ENCODE peak calls at places on chromosome 18, in five cellular contexts. C, R, P, G and S are unnamed samples. For H3K4me1, the result is how much of the 10 kb centered on the place peaks cover.

GRCh38 chr18:60975419-60975818 is 357.8 kb upstream of the CDH20 start:
- DNase-seq in C (no peak), R (no peak), P (no peak), G (no peak), S (no peak)

GRCh38 chr18:71362140-71362539 is 1073.3 kb downstream of the SOCS6 start:
- DNase-seq in C (no peak), R (no peak), P (no peak), G (no peak), S (no peak)

GRCh38 chr18:50473896-50474295 is 86.0 kb upstream of the MAPK4 start:
- DNase-seq in C (no peak), R (no peak), P (no peak), G (no peak), S (no peak)

GRCh38 chr18:61731169-61731568 is 161.6 kb downstream of the RNF152 start:
- DNase-seq in C (no peak), R (no peak), P (no peak), G (no peak), S (no peak)

GRCh38 chr18:11750581-11751304 is 61.7 kb downstream of the GNAL start:
- DNase-seq in C (no peak), R (no peak), P (no peak), G (no peak), S (no peak)

GRCh38 chr18:3875376-3875775 is 425.4 kb downstream of the TGIF1 start:
- DNase-seq in C (no peak), R (no peak), P (no peak), G (no peak), S (no peak)

GRCh38 chr18:26480897-26481795 is 67.2 kb downstream of the KCTD1 start:
- DNase-seq in C (no peak), R (no peak), P (peak), G (no peak), S (no peak)

GRCh38 chr18:57208056-57208455 is 61.2 kb downstream of the BOD1L2 start:
- DNase-seq in C (no peak), R (no peak), P (no peak), G (no peak), S (no peak)

GRCh38 chr18:12307871-12308385 is at the start of gene TUBB6:
- DNase-seq in C (no peak), R (peak), P (peak), G (peak), S (peak)

GRCh38 chr18:34744569-34744968 is 34.5 kb downstream of the DTNA start:
- DNase-seq in C (no peak), R (no peak), P (no peak), G (no peak), S (no peak)

GRCh38 chr18:59070181-59070912 is 69.3 kb upstream of the SEC11C start:
- DNase-seq in C (peak), R (peak), P (peak), G (peak), S (peak)

GRCh38 chr18:22434973-22435608 is 17.4 kb upstream of the CTAGE1 start:
- DNase-seq in C (no peak), R (no peak), P (peak), G (no peak), S (no peak)

GRCh38 chr18:24019641-24020331 is 5.2 kb downstream of the TTC39C start:
- DNase-seq in C (peak), R (no peak), P (no peak), G (no peak), S (no peak)

GRCh38 chr18:14117611-14118010 is 14.6 kb downstream of the ZNF519 start:
- DNase-seq in C (no peak), R (no peak), P (no peak), G (no peak), S (no peak)

GRCh38 chr18:3016584-3017292 is 3.8 kb upstream of the LPIN2 start:
- DNase-seq in C (no peak), R (no peak), P (no peak), G (no peak), S (no peak)

GRCh38 chr18:22335644-22336275 is 82.0 kb downstream of the CTAGE1 start:
- DNase-seq in C (no peak), R (no peak), P (no peak), G (no peak), S (no peak)

GRCh38 chr18:13266208-13267100 is 47.9 kb downstream of the LDLRAD4 start:
- DNase-seq in C (no peak), R (no peak), P (no peak), G (peak), S (no peak)

GRCh38 chr18:58010265-58010664 is 33.8 kb upstream of the NEDD4L start:
- DNase-seq in C (no peak), R (no peak), P (no peak), G (no peak), S (no peak)

GRCh38 chr18:27839141-27839540 is 337.8 kb downstream of the CDH2 start:
- DNase-seq in C (no peak), R (no peak), P (peak), G (no peak), S (no peak)

GRCh38 chr18:26772691-26773090 is 92.8 kb downstream of the AQP4 start:
- DNase-seq in C (no peak), R (no peak), P (no peak), G (no peak), S (no peak)

GRCh38 chr18:46570134-46570533 is 86.9 kb downstream of the LOXHD1 start:
- DNase-seq in C (no peak), R (no peak), P (no peak), G (no peak), S (no peak)

GRCh38 chr18:13500891-13501887 is 225.2 kb downstream of the FAM210A start:
- DNase-seq in C (no peak), R (no peak), P (peak), G (peak), S (peak)

GRCh38 chr18:41713969-41714700 is 240.9 kb upstream of the PIK3C3 start:
- DNase-seq in C (no peak), R (no peak), P (no peak), G (no peak), S (no peak)

GRCh38 chr18:9568186-9568585 is 46.2 kb downstream of the PPP4R1 start:
- DNase-seq in C (no peak), R (no peak), P (no peak), G (no peak), S (no peak)

GRCh38 chr18:3005462-3005861 is 7.5 kb downstream of the LPIN2 start:
- DNase-seq in C (no peak), R (no peak), P (no peak), G (no peak), S (no peak)

GRCh38 chr18:55863876-55864275 is 275.9 kb upstream of the TCF4 start:
- DNase-seq in C (no peak), R (no peak), P (no peak), G (no peak), S (no peak)

GRCh38 chr18:10791141-10791808 is 265.4 kb downstream of the NAPG start:
- DNase-seq in C (no peak), R (no peak), P (no peak), G (no peak), S (no peak)

GRCh38 chr18:70998490-70998889 is 709.6 kb downstream of the SOCS6 start:
- DNase-seq in C (no peak), R (peak), P (no peak), G (no peak), S (no peak)

GRCh38 chr18:55455938-55456337 is 132.1 kb downstream of the TCF4 start:
- DNase-seq in C (no peak), R (no peak), P (no peak), G (no peak), S (no peak)

GRCh38 chr18:686339-687111 is 25.9 kb downstream of the ENOSF1 start:
- DNase-seq in C (no peak), R (no peak), P (no peak), G (no peak), S (no peak)

GRCh38 chr18:21444465-21445023 is 156.0 kb downstream of the ESCO1 start:
- DNase-seq in C (no peak), R (peak), P (peak), G (no peak), S (no peak)

GRCh38 chr18:12278765-12279682 is 24.9 kb downstream of the CIDEA start:
- DNase-seq in C (no peak), R (peak), P (peak), G (peak), S (peak)

GRCh38 chr18:65938592-65939372 is 188.0 kb downstream of the CDH7 start:
- DNase-seq in C (no peak), R (peak), P (no peak), G (no peak), S (no peak)

GRCh38 chr18:12990662-12990976 is 543 bp upstream of the CEP192 start:
- DNase-seq in C (no peak), R (no peak), P (no peak), G (no peak), S (no peak)

GRCh38 chr18:66495844-66496243 is 108.0 kb downstream of the CDH19 start:
- DNase-seq in C (no peak), R (peak), P (peak), G (peak), S (peak)

GRCh38 chr18:2570772-2571199 is 519 bp downstream of the METTL4 start:
- DNase-seq in C (peak), R (peak), P (peak), G (peak), S (peak)

GRCh38 chr18:79517322-79517721 is 121.6 kb downstream of the NFATC1 start:
- DNase-seq in C (peak), R (no peak), P (no peak), G (no peak), S (no peak)

GRCh38 chr18:39825485-39825884 is 2129.5 kb upstream of the PIK3C3 start:
- DNase-seq in C (no peak), R (no peak), P (peak), G (no peak), S (no peak)

GRCh38 chr18:7601249-7601620 is 34.1 kb downstream of the PTPRM start:
- DNase-seq in C (no peak), R (no peak), P (peak), G (no peak), S (no peak)

DNA sequence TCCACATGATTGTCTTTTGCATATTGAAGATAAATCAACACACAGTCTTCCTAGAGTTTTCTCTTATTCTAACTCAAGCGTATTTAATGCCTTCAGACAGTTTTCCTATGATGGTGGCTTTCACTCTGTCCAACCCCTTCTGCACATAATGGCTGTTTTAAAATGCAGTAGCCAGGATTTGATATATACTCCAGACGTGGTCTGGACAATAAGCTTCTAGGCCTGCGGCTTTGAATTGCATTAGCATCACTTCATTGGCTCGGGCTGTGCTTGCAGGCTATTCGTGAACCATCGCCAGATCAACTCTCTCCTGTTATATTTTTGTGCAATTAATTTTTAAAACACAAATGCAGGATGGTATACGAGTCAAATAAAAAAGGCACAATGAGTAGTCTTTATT is 235.3 kb downstream of the BCL2 start:
- DNase-seq in C (no peak), R (no peak), P (no peak), G (no peak), S (no peak)
- H3K27ac ChIP-seq in C (no peak), R (no peak), P (no peak), G (no peak), S (no peak)

GRCh38 chr18:44503854-44504253 is 176.8 kb upstream of the SETBP1 start:
- DNase-seq in C (no peak), R (no peak), P (no peak), G (no peak), S (no peak)
- H3K4me1 ChIP-seq in C (under half), R (under half), P (under half), G (under half), S (under half)

GRCh38 chr18:69557246-69557781 is 156.6 kb downstream of the DOK6 start:
- DNase-seq in C (no peak), R (no peak), P (no peak), G (no peak), S (no peak)
- H3K4me3 ChIP-seq in C (no peak), R (no peak), P (no peak), G (no peak), S (no peak)

DNA sequence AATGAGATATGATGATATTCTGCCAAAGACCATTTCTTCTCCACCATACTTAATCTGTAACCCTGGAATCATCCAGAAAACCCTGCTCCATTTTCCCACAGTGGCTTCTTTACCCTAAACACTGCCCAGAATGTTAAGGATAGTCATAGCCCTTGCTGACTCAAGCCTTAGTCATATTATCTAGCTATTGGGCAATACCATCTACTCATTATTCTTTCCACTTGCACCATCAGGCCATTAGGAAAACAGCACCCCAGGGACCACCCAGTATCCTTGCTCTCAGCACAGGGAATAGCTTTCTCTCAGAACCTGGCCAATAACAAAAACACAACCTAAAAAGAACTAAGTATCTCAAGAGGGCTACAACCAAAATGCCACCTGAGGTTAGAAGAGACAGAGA is 445.7 kb upstream of the SLC14A2 start:
- DNase-seq in C (no peak), R (no peak), P (peak), G (peak), S (no peak)
- H3K27ac ChIP-seq in C (no peak), R (no peak), P (peak), G (no peak), S (no peak)

GRCh38 chr18:48828201-48828580 is 122.6 kb downstream of the SMAD7 start:
- DNase-seq in C (no peak), R (no peak), P (no peak), G (no peak), S (no peak)
- H3K4me1 ChIP-seq in C (under half), R (half or more), P (under half), G (half or more), S (under half)

GRCh38 chr18:76618721-76619120 is 123.7 kb upstream of the ZNF516 start:
- DNase-seq in C (no peak), R (no peak), P (no peak), G (no peak), S (no peak)

GRCh38 chr18:76619342-76620315 is 124.6 kb upstream of the ZNF516 start:
- DNase-seq in C (no peak), R (peak), P (peak), G (peak), S (peak)

GRCh38 chr18:76621782-76622495 is 126.9 kb upstream of the ZNF516 start:
- DNase-seq in C (no peak), R (no peak), P (peak), G (no peak), S (no peak)

GRCh38 chr18:76620326-76620813 is 125.3 kb upstream of the ZNF516 start:
- DNase-seq in C (no peak), R (peak), P (peak), G (peak), S (peak)

GRCh38 chr18:76621184-76621583 is 126.1 kb upstream of the ZNF516 start:
- DNase-seq in C (no peak), R (no peak), P (no peak), G (no peak), S (no peak)
- H3K4me3 ChIP-seq in C (no peak), R (no peak), P (no peak), G (no peak), S (no peak)

GRCh38 chr18:75977069-75977468 is 518.0 kb downstream of the ZNF516 start:
- DNase-seq in C (no peak), R (no peak), P (no peak), G (no peak), S (no peak)
- H3K27ac ChIP-seq in C (no peak), R (no peak), P (no peak), G (no peak), S (no peak)

GRCh38 chr18:5979176-5979888 is 84.0 kb upstream of the TMEM200C start:
- DNase-seq in C (no peak), R (no peak), P (no peak), G (no peak), S (no peak)
- H3K4me1 ChIP-seq in C (under half), R (under half), P (under half), G (under half), S (under half)